ENCODE peak calls at places on chromosomes 1 and 21, in ten cellular contexts. Y is stimulated activated CD4-positive, alpha-beta T cell treated with anti-CD3 and anti-CD28 coated beads, Interleukin-12 subunit alpha, Interleukin-12 subunit beta, amount 100 ng/mL, for 4 hours; U is AML-193; N is NCI-H226; L is GM04504; P is NCI-H524 treated with DMSO at 0.1 percent for 48 hours; T is heart right ventricle; J is BJ; C is KG1; W is ascending aorta. Q is an unnamed sample.

GRCh38 chr1:2088434-2088833 is 38.2 kb downstream of the PRKCZ start:
- DNase-seq in P (no peak), T (no peak), Y (no peak), L (peak), N (no peak), W (no peak), C (no peak), J (peak), U (no peak), Q (no peak)

GRCh38 chr1:175273656-175274055 is 81.1 kb upstream of the KIAA0040 start:
- DNase-seq in T (no peak), J (no peak), W (no peak), P (no peak), Y (no peak), N (no peak), L (no peak), U (no peak), C (no peak), Q (no peak)

GRCh38 chr1:109996476-109996875 is 11.9 kb downstream of the AHCYL1 start:
- DNase-seq in U (no peak), Y (no peak), N (no peak), T (no peak), W (no peak), L (no peak), J (no peak), P (no peak), C (no peak), Q (no peak)

GRCh38 chr1:93358293-93358692 is 12.6 kb downstream of the DR1 start:
- DNase-seq in C (no peak), P (no peak), J (no peak), L (no peak), N (no peak), T (no peak), Y (no peak), U (no peak), W (no peak), Q (no peak)

GRCh38 chr1:48203287-48203900 is 19.1 kb upstream of the SLC5A9 start:
- DNase-seq in C (no peak), T (no peak), W (no peak), Y (no peak), P (no peak), N (no peak), U (peak), L (no peak), J (no peak), Q (no peak)

GRCh38 chr21:45613881-45614280 is 29.6 kb upstream of the PCBP3 start:
- DNase-seq in N (no peak), P (no peak), Y (no peak), C (no peak), W (no peak), U (no peak), J (no peak), T (no peak), L (no peak), Q (no peak)

GRCh38 chr1:85166343-85166742 is 34.5 kb downstream of the SYDE2 start:
- DNase-seq in L (no peak), U (no peak), P (no peak), N (no peak), T (no peak), J (no peak), C (no peak), Y (no peak), W (no peak), Q (no peak)

GRCh38 chr21:44801468-44802395 is at the start of gene UBE2G2:
- DNase-seq in Y (peak), J (no peak), U (peak), N (peak), C (peak), T (peak), L (peak), W (peak), P (no peak), Q (peak)

GRCh38 chr1:226046240-226046639 is 16.3 kb upstream of the H3-3A start:
- DNase-seq in L (peak), T (no peak), Y (no peak), C (no peak), N (no peak), W (peak), P (no peak), J (no peak), U (no peak), Q (no peak)

Q was measured in GDM1.